ENCODE peak calls at places on chromosomes 5 and 9, in nine cellular contexts. V is ELR, C is cardiac fibroblast, R is nephron progenitor cell, J is AG04450, B is AG09309, A is upper lobe of right lung, P is tibial artery, X is NCI-H1092 treated with DMSO at 0.1 percent for 48 hours. D is an unnamed sample.

GRCh38 chr5:154485092-154485491 is 7.1 kb upstream of the HAND1 start:
- DNase-seq in V (no peak), B (no peak), R (no peak), C (no peak), J (no peak), X (peak; percentile 26), P (no peak), A (no peak), D (no peak)

GRCh38 chr5:146338774-146339714 is at the start of gene POU4F3:
- DNase-seq in P (no peak), V (no peak), A (no peak), X (peak; percentile 21), R (peak; percentile 58), B (no peak), J (no peak), C (no peak), D (no peak)

GRCh38 chr9:5478214-5478613 is 27.9 kb downstream of the CD274 start:
- DNase-seq in X (no peak), C (no peak), R (no peak), V (no peak), P (no peak), J (no peak), A (no peak), B (no peak), D (no peak)

GRCh38 chr5:109413463-109413862 is 3.7 kb upstream of the PJA2 start:
- DNase-seq in X (peak; percentile 52), R (no peak), J (no peak), A (no peak), C (peak; percentile 48), P (no peak), V (no peak), B (no peak), D (peak; percentile 39)

GRCh38 chr9:93071464-93071863 is 13.0 kb downstream of the SUSD3 start:
- DNase-seq in J (no peak), X (peak; percentile 29), A (no peak), R (peak; percentile 38), C (peak; percentile 41), P (no peak), B (no peak), V (peak; percentile 58), D (no peak)

GRCh38 chr5:175202461-175203065 is 241.4 kb downstream of the DRD1 start:
- DNase-seq in J (no peak), R (peak; percentile 20), B (peak; percentile 10), P (no peak), V (peak; percentile 57), A (no peak), X (no peak), C (no peak), D (no peak)

GRCh38 chr5:33588654-33589372 is 148.0 kb downstream of the TARS1 start:
- DNase-seq in P (no peak), J (no peak), B (no peak), R (peak; percentile 40), X (no peak), V (peak; percentile 33), A (no peak), C (peak; percentile 8), D (no peak)

GRCh38 chr9:84140535-84141101 is 160.0 kb downstream of the RMI1 start:
- DNase-seq in X (peak; percentile 67), C (peak; percentile 16), R (peak; percentile 52), J (no peak), V (peak; percentile 15), A (no peak), B (no peak), P (no peak), D (no peak)

GRCh38 chr5:83474170-83474796 is 2.7 kb downstream of the VCAN start:
- DNase-seq in B (peak; percentile 62), C (peak; percentile 97), R (peak; percentile 90), P (peak; percentile 95), X (peak; percentile 53), A (peak; percentile 88), V (peak; percentile 90), J (peak; percentile 69), D (peak; percentile 89)

GRCh38 chr9:93813687-93814560 is 141.2 kb downstream of the BARX1 start:
- DNase-seq in V (no peak), J (no peak), C (no peak), A (peak; percentile 56), P (no peak), X (peak; percentile 98), B (no peak), R (no peak), D (no peak)

GRCh38 chr9:4832786-4833579 is 40.2 kb downstream of the RCL1 start:
- DNase-seq in B (peak; percentile 91), V (peak; percentile 99), A (no peak), X (no peak), P (no peak), C (peak; percentile 95), R (no peak), J (peak; percentile 85), D (no peak)

GRCh38 chr5:73204302-73204701 is 31.3 kb downstream of the TMEM174 start:
- DNase-seq in C (no peak), J (no peak), X (peak; percentile 97), P (no peak), A (no peak), R (no peak), V (no peak), B (no peak), D (no peak)

GRCh38 chr9:7259544-7260241 is 501.9 kb downstream of the KDM4C start:
- DNase-seq in R (no peak), A (no peak), X (no peak), B (no peak), V (peak; percentile 4), C (peak; percentile 8), P (no peak), J (no peak), D (no peak)

GRCh38 chr9:75146229-75146628 is 57.9 kb downstream of the OSTF1 start:
- DNase-seq in A (no peak), B (no peak), C (no peak), R (no peak), P (no peak), X (no peak), J (peak; percentile 4), V (peak; percentile 88), D (no peak)

GRCh38 chr9:4714266-4715016 is 26.6 kb downstream of the AK3 start:
- DNase-seq in A (no peak), V (no peak), B (no peak), R (no peak), X (no peak), P (no peak), C (peak; percentile 3), J (peak; percentile 11), D (no peak)

GRCh38 chr5:92309336-92309991 is 926.3 kb upstream of the ARRDC3 start:
- DNase-seq in R (no peak), A (no peak), B (peak; percentile 29), X (peak; percentile 51), J (no peak), V (peak; percentile 65), C (peak; percentile 65), P (no peak), D (no peak)

GRCh38 chr9:116873441-116873840 is 186.3 kb downstream of the TRIM32 start:
- DNase-seq in R (no peak), J (no peak), X (no peak), V (no peak), B (no peak), C (no peak), P (no peak), A (no peak), D (no peak)

GRCh38 chr9:114613919-114614318 is 2.8 kb downstream of the TMEM268 start:
- DNase-seq in X (no peak), A (no peak), R (no peak), C (no peak), B (no peak), V (no peak), J (no peak), P (no peak), D (no peak)

GRCh38 chr9:92294297-92294676 is 790 bp upstream of the IARS1 start:
- DNase-seq in X (no peak), B (no peak), A (no peak), J (no peak), V (peak; percentile 64), R (no peak), P (no peak), C (peak; percentile 20), D (no peak)

GRCh38 chr9:96495341-96495740 is 45.4 kb downstream of the HABP4 start:
- DNase-seq in J (peak; percentile 78), B (peak; percentile 83), A (peak; percentile 74), P (peak; percentile 63), V (peak; percentile 60), C (peak; percentile 79), X (no peak), R (no peak), D (no peak)

GRCh38 chr9:136401173-136401922 is 1.4 kb upstream of the SNAPC4 start:
- DNase-seq in C (no peak), B (no peak), X (peak; percentile 4), A (no peak), V (peak; percentile 59), P (no peak), J (no peak), R (no peak), D (no peak)

GRCh38 chr9:113523421-113524141 is 60.1 kb downstream of the RGS3 start:
- DNase-seq in C (no peak), B (peak; percentile 11), P (peak; percentile 86), V (no peak), A (peak; percentile 78), R (no peak), X (no peak), J (no peak), D (peak; percentile 79)

GRCh38 chr9:95003694-95004451 is 277.4 kb downstream of the AOPEP start:
- DNase-seq in A (peak; percentile 84), P (peak; percentile 85), J (no peak), B (no peak), V (peak; percentile 64), R (peak; percentile 61), C (peak; percentile 68), X (peak; percentile 50), D (peak; percentile 73)

GRCh38 chr5:66633754-66634153 is 37.6 kb downstream of the MAST4 start:
- DNase-seq in J (no peak), A (no peak), C (no peak), V (no peak), B (no peak), P (no peak), R (peak; percentile 18), X (peak; percentile 40), D (no peak)

GRCh38 chr5:134524219-134524825 is 1.1 kb upstream of the JADE2 start:
- DNase-seq in V (peak; percentile 83), A (peak; percentile 94), B (no peak), J (no peak), P (peak; percentile 94), X (no peak), R (peak; percentile 66), C (peak; percentile 89), D (peak; percentile 92)

GRCh38 chr5:128869970-128870747 is 95.1 kb upstream of the SLC27A6 start:
- DNase-seq in C (no peak), B (no peak), V (no peak), A (no peak), P (no peak), R (no peak), X (no peak), J (no peak), D (no peak)

GRCh38 chr9:96270236-96270635 is 31.7 kb downstream of the HSD17B3 start:
- DNase-seq in A (no peak), J (no peak), C (no peak), X (no peak), B (no peak), R (no peak), V (no peak), P (no peak), D (no peak)

GRCh38 chr5:134533115-134533815 is 7.8 kb downstream of the JADE2 start:
- DNase-seq in A (peak; percentile 79), R (no peak), B (no peak), C (peak; percentile 57), J (no peak), V (no peak), P (peak; percentile 96), X (no peak), D (peak; percentile 85)

GRCh38 chr5:91178461-91178860 is 204.7 kb downstream of the ARRDC3 start:
- DNase-seq in P (no peak), J (no peak), A (no peak), R (no peak), X (no peak), V (peak; percentile 32), B (peak; percentile 16), C (peak; percentile 70), D (no peak)

GRCh38 chr9:15248596-15248995 is 58.4 kb downstream of the TTC39B start:
- DNase-seq in X (no peak), P (no peak), B (no peak), V (no peak), A (no peak), R (no peak), J (no peak), C (no peak), D (no peak)

GRCh38 chr5:27876071-27876470 is 837.7 kb upstream of the CDH9 start:
- DNase-seq in P (no peak), R (no peak), A (no peak), V (peak; percentile 35), C (no peak), B (no peak), X (no peak), J (no peak), D (no peak)